ENCODE peak calls at places on chromosome 7, in eight cellular contexts. P, O, A, C, F, K, D and H are unnamed samples.

GRCh38 chr7:94244760-94245159 is 149.9 kb upstream of the COL1A2 start:
- DNase-seq in P (no peak), O (no peak), A (no peak), C (no peak), F (no peak), K (no peak), D (peak), H (no peak)

GRCh38 chr7:138527746-138528223 is 67.7 kb downstream of the TRIM24 start:
- DNase-seq in P (peak), O (peak), A (no peak), C (peak), F (no peak), K (no peak), D (peak), H (no peak)

GRCh38 chr7:115693779-115694178 is 336.8 kb downstream of the TFEC start:
- DNase-seq in P (no peak), O (no peak), A (no peak), C (no peak), F (no peak), K (no peak), D (no peak), H (no peak)

GRCh38 chr7:33926535-33926934 is 21.2 kb downstream of the BMPER start:
- DNase-seq in P (peak), O (peak), A (no peak), C (no peak), F (no peak), K (no peak), D (peak), H (no peak)

GRCh38 chr7:129434846-129435318 is 650 bp downstream of the STRIP2 start:
- DNase-seq in P (peak), O (peak), A (no peak), C (no peak), F (no peak), K (peak), D (peak), H (peak)

GRCh38 chr7:98399462-98399861 is 1.4 kb downstream of the BAIAP2L1 start:
- DNase-seq in P (no peak), O (peak), A (no peak), C (no peak), F (no peak), K (no peak), D (no peak), H (no peak)

GRCh38 chr7:44894881-44895600 is 9.7 kb upstream of the PURB start:
- DNase-seq in P (no peak), O (no peak), A (no peak), C (no peak), F (no peak), K (no peak), D (no peak), H (no peak)

GRCh38 chr7:130899071-130899451 is 165.1 kb upstream of the KLF14 start:
- DNase-seq in P (no peak), O (no peak), A (no peak), C (no peak), F (peak), K (no peak), D (no peak), H (no peak)

GRCh38 chr7:1027285-1028043 is 16.9 kb upstream of the GPR146 start:
- DNase-seq in P (no peak), O (peak), A (no peak), C (peak), F (no peak), K (peak), D (no peak), H (peak)

GRCh38 chr7:56019501-56019900 is 31.7 kb downstream of the PSPH start:
- DNase-seq in P (no peak), O (no peak), A (no peak), C (no peak), F (no peak), K (no peak), D (no peak), H (no peak)

GRCh38 chr7:129801882-129802281 is 150.9 kb downstream of the UBE2H start:
- DNase-seq in P (no peak), O (no peak), A (no peak), C (peak), F (no peak), K (no peak), D (no peak), H (no peak)

GRCh38 chr7:39606352-39606751 is 17.0 kb upstream of the RALA start:
- DNase-seq in P (no peak), O (no peak), A (no peak), C (no peak), F (no peak), K (no peak), D (no peak), H (no peak)

GRCh38 chr7:50068850-50069551 is 24.0 kb downstream of the ZPBP start:
- DNase-seq in P (peak), O (peak), A (no peak), C (peak), F (no peak), K (no peak), D (peak), H (no peak)

GRCh38 chr7:131692131-131692960 is 135.9 kb upstream of the PODXL start:
- DNase-seq in P (peak), O (peak), A (no peak), C (peak), F (no peak), K (peak), D (peak), H (no peak)

GRCh38 chr7:145009866-145010265 is 174.0 kb upstream of the TPK1 start:
- DNase-seq in P (no peak), O (no peak), A (no peak), C (no peak), F (no peak), K (no peak), D (peak), H (no peak)

GRCh38 chr7:28654111-28654510 is 241.8 kb downstream of the CREB5 start:
- DNase-seq in P (no peak), O (no peak), A (no peak), C (no peak), F (no peak), K (no peak), D (no peak), H (no peak)

GRCh38 chr7:148306759-148307158 is 283.8 kb upstream of the C7orf33 start:
- DNase-seq in P (no peak), O (no peak), A (no peak), C (no peak), F (no peak), K (no peak), D (no peak), H (no peak)

GRCh38 chr7:54841772-54842707 is 83.0 kb upstream of the SEC61G start:
- DNase-seq in P (no peak), O (peak), A (no peak), C (peak), F (peak), K (peak), D (peak), H (no peak)

GRCh38 chr7:108413782-108414492 is 42.3 kb downstream of the NRCAM start:
- DNase-seq in P (peak), O (peak), A (no peak), C (peak), F (no peak), K (no peak), D (peak), H (no peak)

GRCh38 chr7:99308461-99309074 is 17.1 kb upstream of the ARPC1A start:
- DNase-seq in P (no peak), O (no peak), A (no peak), C (peak), F (no peak), K (no peak), D (peak), H (no peak)

GRCh38 chr7:75985518-75986146 is 8.8 kb downstream of the TMEM120A start:
- DNase-seq in P (peak), O (no peak), A (no peak), C (no peak), F (peak), K (no peak), D (no peak), H (no peak)

GRCh38 chr7:33601884-33602283 is 303.5 kb upstream of the BMPER start:
- DNase-seq in P (no peak), O (no peak), A (no peak), C (no peak), F (no peak), K (no peak), D (no peak), H (no peak)

GRCh38 chr7:52017802-52018679 is 701.4 kb upstream of the COBL start:
- DNase-seq in P (no peak), O (peak), A (no peak), C (peak), F (peak), K (peak), D (peak), H (no peak)

GRCh38 chr7:75817112-75817511 is 3.5 kb upstream of the CCL24 start:
- DNase-seq in P (no peak), O (no peak), A (no peak), C (no peak), F (no peak), K (no peak), D (no peak), H (no peak)

GRCh38 chr7:44549457-44549856 is 8.3 kb upstream of the NPC1L1 start:
- DNase-seq in P (no peak), O (no peak), A (no peak), C (no peak), F (no peak), K (no peak), D (no peak), H (no peak)

GRCh38 chr7:128167791-128168666 is 73.0 kb upstream of the LEP start:
- DNase-seq in P (no peak), O (no peak), A (no peak), C (peak), F (no peak), K (no peak), D (no peak), H (no peak)

GRCh38 chr7:130095812-130096211 is 25.5 kb downstream of the KLHDC10 start:
- DNase-seq in P (no peak), O (no peak), A (no peak), C (no peak), F (no peak), K (no peak), D (peak), H (no peak)

GRCh38 chr7:111174476-111174875 is 83.5 kb downstream of the LRRN3 start:
- DNase-seq in P (no peak), O (no peak), A (no peak), C (no peak), F (no peak), K (no peak), D (no peak), H (no peak)

GRCh38 chr7:36287371-36288241 is 102.1 kb upstream of the ANLN start:
- DNase-seq in P (no peak), O (no peak), A (no peak), C (peak), F (no peak), K (no peak), D (no peak), H (no peak)

GRCh38 chr7:70573202-70573810 is 558.6 kb upstream of the GALNT17 start:
- DNase-seq in P (no peak), O (no peak), A (no peak), C (no peak), F (no peak), K (no peak), D (no peak), H (no peak)

GRCh38 chr7:25894902-25895791 is 256.9 kb upstream of the NFE2L3 start:
- DNase-seq in P (peak), O (peak), A (peak), C (peak), F (peak), K (peak), D (peak), H (peak)

GRCh38 chr7:929311-929711 is 25.2 kb downstream of the ADAP1 start:
- DNase-seq in P (no peak), O (no peak), A (no peak), C (no peak), F (peak), K (no peak), D (no peak), H (no peak)

GRCh38 chr7:81300779-81301178 is 381.9 kb upstream of the SEMA3C start:
- DNase-seq in P (no peak), O (no peak), A (no peak), C (no peak), F (no peak), K (no peak), D (no peak), H (no peak)

DNA sequence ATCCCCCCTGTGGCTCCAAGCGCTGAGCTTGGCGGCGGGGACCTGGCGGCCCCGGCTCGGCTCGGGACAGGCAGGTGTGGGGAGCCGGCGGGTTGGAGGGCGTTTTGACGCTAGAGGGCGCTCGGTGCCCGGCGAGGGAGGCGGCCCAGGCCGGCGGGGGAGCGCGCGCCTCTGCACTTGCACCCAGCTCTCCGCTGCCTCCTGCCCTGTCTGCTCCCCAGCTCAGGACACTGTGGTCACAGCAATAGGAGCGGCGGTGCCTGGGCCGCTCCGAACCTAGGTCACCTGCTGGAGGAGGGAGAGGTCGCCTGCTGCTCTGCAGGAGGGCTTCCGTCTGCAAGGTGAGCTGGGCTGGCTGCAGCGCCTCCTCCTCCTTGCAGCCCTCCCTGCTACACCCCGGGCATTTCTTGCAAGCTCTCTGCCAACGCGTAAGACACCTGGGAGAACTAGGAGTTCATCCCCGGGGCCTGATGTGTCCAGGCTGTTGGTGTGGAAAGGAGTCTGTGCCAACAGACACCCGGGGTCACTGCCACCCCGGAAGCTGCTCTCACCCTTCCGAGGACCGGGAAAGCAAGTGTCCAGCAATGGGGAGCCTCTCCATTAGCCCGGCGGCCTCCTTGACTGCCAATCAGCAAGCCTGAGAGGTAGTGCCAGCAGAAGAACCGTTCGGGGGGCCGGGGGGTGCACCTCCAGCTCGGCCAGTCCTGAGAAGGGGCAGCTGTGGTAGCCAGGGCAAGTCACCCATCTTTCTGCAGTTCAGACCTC is 620.4 kb downstream of the GALNT17 start:
- DNase-seq in P (peak), O (no peak), A (no peak), C (peak), F (peak), K (peak), D (no peak), H (no peak)
- TF ChIP-seq CTCF in P (peak), O (peak), A (no peak), C (peak), F (peak), K (peak), D (peak), H (no peak)

GRCh38 chr7:73681031-73681430 is 2.2 kb downstream of the DNAJC30 start:
- DNase-seq in P (no peak), O (peak), A (no peak), C (no peak), F (no peak), K (no peak), D (peak), H (no peak)
- TF ChIP-seq CTCF in P (no peak), O (no peak), A (no peak), C (no peak), F (no peak), K (no peak), D (no peak), H (no peak)

DNA sequence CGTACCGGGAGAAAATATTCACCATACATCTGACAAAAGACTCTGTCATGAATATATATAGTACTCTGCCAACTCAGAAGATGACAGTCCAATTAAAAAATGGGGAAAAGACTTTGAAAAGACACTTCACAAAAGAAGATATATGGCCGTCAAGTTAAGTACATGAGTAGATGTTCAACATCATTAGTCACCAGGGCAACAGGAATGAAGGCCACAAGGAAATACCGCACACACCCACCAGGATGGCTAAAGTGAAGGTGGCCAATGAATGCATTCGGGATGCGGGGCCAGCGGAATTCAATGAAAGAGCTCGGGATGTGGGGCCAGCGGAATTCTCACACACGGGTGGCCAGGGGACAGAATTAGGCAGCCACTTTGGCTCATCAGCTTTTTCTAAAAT is 42.2 kb downstream of the MAD1L1 start:
- DNase-seq in P (no peak), O (peak), A (no peak), C (no peak), F (no peak), K (no peak), D (no peak), H (no peak)
- TF ChIP-seq CTCF in P (no peak), O (no peak), A (no peak), C (no peak), F (no peak), K (no peak), D (no peak), H (no peak)

DNA sequence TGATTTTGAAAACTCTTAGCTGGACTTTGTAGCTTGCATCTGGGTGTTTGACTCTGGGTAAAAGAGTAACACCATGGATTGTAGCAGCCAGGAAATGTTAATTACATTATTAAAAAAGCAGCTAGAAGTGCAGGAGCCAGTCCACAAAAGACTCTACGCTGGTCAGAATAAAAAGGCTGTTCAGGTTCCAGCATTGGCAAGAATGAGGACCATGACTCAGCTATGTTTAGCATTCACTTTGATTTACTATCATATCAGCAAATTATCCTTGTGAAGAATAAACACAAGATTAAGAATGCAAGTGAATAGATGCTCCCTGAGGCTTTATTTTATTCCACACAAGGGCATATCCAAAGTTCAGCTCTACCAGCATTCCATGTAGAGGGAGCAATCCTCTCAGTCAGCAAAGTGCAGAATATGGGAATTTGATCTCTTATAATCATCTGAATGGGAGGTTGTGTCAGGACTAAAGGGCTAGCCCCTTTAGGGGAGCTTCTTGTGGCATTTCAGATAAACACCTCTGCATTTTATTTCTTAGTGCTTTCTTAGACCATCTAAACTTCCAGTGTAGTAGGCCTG is 13.6 kb downstream of the DGKB start:
- DNase-seq in P (no peak), O (no peak), A (no peak), C (no peak), F (no peak), K (no peak), D (no peak), H (no peak)
- TF ChIP-seq CTCF in P (no peak), O (no peak), A (no peak), C (no peak), F (no peak), K (no peak), D (no peak), H (no peak)